ENCODE peak calls at places on chromosomes 3 and 15, in eight cellular contexts. Z is IMR-90, E is right lobe of liver, Y is A549, O is uterus, D is tibial nerve, G is GM12878, U is NB4. L is an unnamed sample.

GRCh38 chr3:112634786-112635541 is 6.0 kb downstream of the CCDC80 start:
- DNase-seq in G (no peak), Z (peak), E (no peak), U (no peak), D (no peak), Y (no peak), O (no peak), L (no peak)

GRCh38 chr3:89565098-89565497 is 457.7 kb downstream of the EPHA3 start:
- DNase-seq in Y (no peak), Z (peak), G (no peak), D (no peak), U (no peak), E (no peak), O (no peak), L (no peak)

GRCh38 chr3:42632146-42632545 is 21.4 kb upstream of the ZBTB47 start:
- DNase-seq in Z (peak), U (no peak), D (no peak), Y (no peak), E (no peak), G (no peak), O (no peak), L (peak)

GRCh38 chr3:43004282-43004681 is 25.2 kb downstream of the GASK1A start:
- DNase-seq in U (no peak), G (no peak), D (no peak), O (no peak), Y (no peak), E (no peak), Z (peak), L (no peak)

GRCh38 chr3:22474706-22475470 is 723.9 kb upstream of the ZNF385D start:
- DNase-seq in U (peak), E (no peak), Y (no peak), O (no peak), G (no peak), Z (no peak), D (no peak), L (no peak)

GRCh38 chr3:191523099-191523498 is 62.1 kb downstream of the PYDC2 start:
- DNase-seq in Y (no peak), G (no peak), U (no peak), E (no peak), O (no peak), Z (no peak), D (no peak), L (no peak)

GRCh38 chr3:126131881-126132750 is 48.2 kb upstream of the SLC41A3 start:
- DNase-seq in G (no peak), Z (no peak), D (no peak), O (peak), Y (no peak), U (no peak), E (peak), L (peak)

GRCh38 chr15:66774001-66774814 is 72.2 kb downstream of the SMAD6 start:
- DNase-seq in U (peak), D (peak), Y (peak), Z (peak), E (peak), G (no peak), O (peak), L (peak)

GRCh38 chr15:92681141-92681622 is 25.6 kb upstream of the FAM174B start:
- DNase-seq in U (peak), Z (peak), O (peak), G (no peak), Y (peak), E (no peak), D (peak), L (peak)

GRCh38 chr3:46692566-46692983 is 904 bp downstream of the ALS2CL start:
- DNase-seq in O (no peak), E (peak), G (no peak), Y (peak), Z (no peak), U (no peak), D (no peak), L (peak)

GRCh38 chr3:134029734-134030381 is at the start of gene SLCO2A1:
- DNase-seq in Y (no peak), O (peak), D (no peak), E (no peak), Z (peak), U (peak), G (no peak), L (no peak)

GRCh38 chr3:29153811-29154210 is 127.1 kb upstream of the RBMS3 start:
- DNase-seq in U (peak), O (no peak), Y (no peak), D (no peak), Z (no peak), E (no peak), G (peak), L (no peak)

GRCh38 chr15:58240191-58240932 is 102.2 kb downstream of the AQP9 start:
- DNase-seq in O (no peak), E (no peak), Z (no peak), G (no peak), U (no peak), Y (no peak), D (no peak), L (no peak)

GRCh38 chr3:121992601-121993560 is 29.2 kb downstream of the ILDR1 start:
- DNase-seq in Z (no peak), G (peak), Y (no peak), U (no peak), E (no peak), O (no peak), D (no peak), L (no peak)

GRCh38 chr3:164326714-164327113 is 751.6 kb downstream of the SI start:
- DNase-seq in Y (no peak), E (no peak), Z (no peak), D (no peak), O (no peak), U (no peak), G (no peak), L (no peak)

GRCh38 chr3:14137004-14137403 is 12.2 kb downstream of the TMEM43 start:
- DNase-seq in E (no peak), Z (no peak), U (no peak), O (no peak), Y (no peak), D (no peak), G (no peak), L (peak)

GRCh38 chr3:57973715-57974477 is 34.3 kb upstream of the FLNB start:
- DNase-seq in O (no peak), Z (no peak), E (no peak), Y (no peak), G (no peak), U (no peak), D (no peak), L (no peak)

GRCh38 chr3:48013288-48013980 is 2.8 kb downstream of the MAP4 start:
- DNase-seq in E (no peak), Y (peak), Z (peak), D (peak), O (peak), G (no peak), U (no peak), L (peak)

GRCh38 chr3:39879581-39879980 is 70.2 kb downstream of the MYRIP start:
- DNase-seq in D (no peak), G (no peak), Y (no peak), E (no peak), U (no peak), O (no peak), Z (no peak), L (no peak)

GRCh38 chr3:53589806-53590205 is 95.4 kb downstream of the CACNA1D start:
- DNase-seq in O (no peak), G (no peak), Y (no peak), E (no peak), D (no peak), Z (no peak), U (no peak), L (no peak)

GRCh38 chr3:58009749-58010535 is 1.7 kb downstream of the FLNB start:
- DNase-seq in D (no peak), O (no peak), Y (peak), G (no peak), Z (no peak), E (peak), U (no peak), L (no peak)

GRCh38 chr3:103963599-103963998 is 1403.1 kb upstream of the ALCAM start:
- DNase-seq in U (no peak), G (no peak), O (no peak), D (no peak), Y (no peak), Z (no peak), E (no peak), L (no peak)

GRCh38 chr3:22887664-22888291 is 315.3 kb upstream of the UBE2E2 start:
- DNase-seq in Z (peak), Y (peak), D (no peak), O (no peak), E (no peak), U (peak), G (no peak), L (no peak)

GRCh38 chr3:71987828-71988227 is 202.9 kb upstream of the PROK2 start:
- DNase-seq in O (peak), Z (no peak), G (no peak), E (no peak), D (peak), Y (no peak), U (peak), L (no peak)

GRCh38 chr15:77944002-77944867 is 133.3 kb downstream of the TBC1D2B start:
- DNase-seq in O (peak), G (no peak), Z (peak), E (peak), U (peak), Y (peak), D (peak), L (peak)

GRCh38 chr3:109057616-109058015 is 60.3 kb downstream of the MORC1 start:
- DNase-seq in U (no peak), D (no peak), G (no peak), Z (no peak), E (no peak), Y (no peak), O (no peak), L (no peak)

GRCh38 chr15:51318382-51319150 is 19.8 kb downstream of the CYP19A1 start:
- DNase-seq in E (no peak), Y (no peak), U (peak), O (no peak), D (no peak), G (no peak), Z (no peak), L (no peak)

GRCh38 chr3:43455233-43455632 is 166.6 kb downstream of the ANO10 start:
- DNase-seq in G (no peak), Z (peak), O (no peak), E (no peak), D (no peak), U (no peak), Y (peak), L (no peak)

GRCh38 chr15:52124270-52124878 is 11.8 kb upstream of the BCL2L10 start:
- DNase-seq in U (no peak), O (no peak), G (no peak), E (no peak), D (no peak), Z (peak), Y (no peak), L (no peak)

GRCh38 chr15:79466488-79466887 is 34.4 kb downstream of the MINAR1 start:
- DNase-seq in O (no peak), G (no peak), Y (no peak), E (no peak), U (no peak), Z (no peak), D (no peak), L (no peak)

GRCh38 chr3:159795776-159796175 is 192.9 kb upstream of the IL12A start:
- DNase-seq in D (no peak), E (no peak), Z (no peak), U (no peak), Y (no peak), G (no peak), O (no peak), L (no peak)

GRCh38 chr15:61943992-61944391 is 116.3 kb downstream of the VPS13C start:
- DNase-seq in Z (no peak), O (no peak), G (no peak), Y (no peak), U (no peak), E (no peak), D (no peak), L (no peak)

GRCh38 chr3:157129782-157130137 is 30.2 kb downstream of the CCNL1 start:
- DNase-seq in U (peak), E (no peak), Z (no peak), D (no peak), O (no peak), Y (no peak), G (no peak), L (no peak)

GRCh38 chr3:52704611-52705437 is 767 bp downstream of the GLT8D1 start:
- DNase-seq in O (no peak), D (peak), Y (peak), U (peak), Z (peak), G (no peak), E (peak), L (no peak)

GRCh38 chr15:62067448-62068044 is 769 bp downstream of the C2CD4A start:
- DNase-seq in Z (no peak), O (peak), Y (peak), G (no peak), D (no peak), E (peak), U (no peak), L (no peak)

GRCh38 chr15:38864122-38864521 is 299.5 kb upstream of the RASGRP1 start:
- DNase-seq in U (no peak), Y (no peak), G (no peak), E (no peak), Z (no peak), O (no peak), D (no peak), L (no peak)

GRCh38 chr15:101615414-101615985 is 36.7 kb downstream of the TM2D3 start:
- DNase-seq in D (no peak), Z (no peak), O (no peak), U (no peak), G (no peak), E (peak), Y (no peak), L (peak)

GRCh38 chr15:67383903-67384302 is 129.3 kb downstream of the IQCH start:
- DNase-seq in G (no peak), O (no peak), Z (peak), D (no peak), U (no peak), Y (peak), E (no peak), L (no peak)

GRCh38 chr15:32677238-32677750 is 35.8 kb downstream of the SCG5 start:
- DNase-seq in G (no peak), D (peak), E (no peak), O (no peak), U (no peak), Y (peak), Z (no peak), L (no peak)

DNA sequence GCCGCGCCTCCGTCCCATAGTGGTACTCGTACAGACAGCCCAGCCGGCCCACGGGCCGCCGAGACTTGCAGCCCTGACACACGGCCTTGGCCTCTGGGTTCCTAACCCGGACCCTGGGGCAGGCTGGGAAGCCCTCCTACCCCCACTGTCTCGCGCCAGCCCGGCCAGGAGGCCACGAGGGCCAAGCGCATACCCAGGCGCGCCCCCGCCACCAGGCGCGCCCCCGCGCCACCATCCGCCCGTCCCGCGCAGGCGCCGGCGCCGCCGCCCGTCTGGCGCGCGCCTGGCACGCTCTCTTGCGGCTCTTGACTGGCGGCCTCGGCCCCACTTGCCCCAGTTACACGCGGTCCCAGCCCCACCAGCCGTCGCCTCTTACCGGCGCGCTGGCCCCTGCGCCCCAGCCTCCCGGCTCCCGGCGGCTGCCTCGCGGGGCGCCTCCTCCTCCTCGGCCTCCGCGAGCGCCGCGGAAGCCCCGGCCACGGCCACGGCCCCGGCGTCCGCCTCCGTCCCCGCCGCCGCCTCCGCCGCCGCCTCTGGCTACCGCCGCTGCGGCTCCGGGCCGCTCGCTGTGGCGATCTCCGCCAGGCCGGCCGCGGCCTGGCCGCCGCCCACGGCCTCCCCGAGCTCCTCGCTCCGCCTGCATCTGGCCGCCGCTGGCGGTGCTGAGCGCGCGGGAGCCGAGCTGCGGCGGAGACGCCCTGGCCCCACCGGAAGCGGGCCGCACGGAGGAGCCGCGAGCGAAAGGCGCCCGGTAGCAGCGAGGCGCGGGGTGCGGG is 412 bp downstream of the AVEN start:
- DNase-seq in O (peak), E (peak), Y (peak), D (peak), G (no peak), Z (peak), U (peak), L (peak)
- TF ChIP-seq POLR2A in O (peak), E (peak), Y (peak), D (peak), G (peak), Z (peak), U (peak), L (peak)

DNA sequence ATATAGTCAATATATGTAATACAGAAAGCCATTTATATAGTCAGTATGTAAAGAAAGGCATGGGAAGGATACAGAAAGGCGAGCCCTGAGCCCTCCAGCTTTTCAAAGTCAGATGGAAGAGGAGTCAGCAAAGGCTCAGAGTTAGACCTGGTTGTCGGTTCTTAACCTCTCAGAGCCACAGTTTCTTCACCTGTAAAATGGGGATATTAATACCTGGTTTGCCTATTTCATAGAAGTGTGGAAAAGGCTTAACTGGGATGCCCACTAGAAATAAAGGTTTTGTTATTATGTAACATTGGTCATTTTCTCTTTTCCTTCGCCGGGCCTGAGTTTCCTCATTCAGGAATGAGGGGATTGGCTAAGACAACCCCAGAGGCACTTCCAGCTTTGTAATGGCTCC is 2.3 kb downstream of the CRELD1 start:
- DNase-seq in E (no peak), Y (no peak), O (no peak), G (no peak), Z (no peak), D (no peak), U (no peak), L (no peak)
- TF ChIP-seq POLR2A in E (no peak), Y (no peak), O (no peak), G (no peak), Z (no peak), D (no peak), U (no peak), L (no peak)

GRCh38 chr3:138834359-138835176 is at the start of gene PIK3CB:
- DNase-seq in Y (peak), D (peak), G (no peak), O (peak), Z (peak), E (peak), U (peak), L (peak)
- TF ChIP-seq POLR2A in Y (peak), D (peak), G (peak), O (peak), Z (peak), E (peak), U (peak), L (peak)

GRCh38 chr15:34314491-34314890 is 23.1 kb downstream of the SLC12A6 start:
- DNase-seq in G (no peak), E (no peak), U (no peak), Z (peak), Y (no peak), O (no peak), D (no peak), L (no peak)

GRCh38 chr15:34323217-34323616 is 14.4 kb downstream of the SLC12A6 start:
- DNase-seq in O (no peak), G (no peak), Y (no peak), Z (no peak), D (no peak), U (no peak), E (no peak), L (no peak)

GRCh38 chr15:34318277-34319079 is 19.1 kb downstream of the SLC12A6 start:
- DNase-seq in U (peak), Y (peak), G (no peak), O (peak), Z (peak), D (peak), E (peak), L (peak)
- TF ChIP-seq POLR2A in U (peak), Y (peak), G (no peak), O (peak), Z (peak), D (peak), E (peak), L (no peak)

GRCh38 chr3:16378920-16379319 is 113.9 kb downstream of the OXNAD1 start:
- DNase-seq in E (no peak), D (no peak), Z (peak), Y (no peak), O (no peak), G (no peak), U (no peak), L (no peak)
- TF ChIP-seq POLR2A in E (no peak), D (no peak), Z (no peak), Y (no peak), O (no peak), G (peak), U (no peak), L (no peak)

DNA sequence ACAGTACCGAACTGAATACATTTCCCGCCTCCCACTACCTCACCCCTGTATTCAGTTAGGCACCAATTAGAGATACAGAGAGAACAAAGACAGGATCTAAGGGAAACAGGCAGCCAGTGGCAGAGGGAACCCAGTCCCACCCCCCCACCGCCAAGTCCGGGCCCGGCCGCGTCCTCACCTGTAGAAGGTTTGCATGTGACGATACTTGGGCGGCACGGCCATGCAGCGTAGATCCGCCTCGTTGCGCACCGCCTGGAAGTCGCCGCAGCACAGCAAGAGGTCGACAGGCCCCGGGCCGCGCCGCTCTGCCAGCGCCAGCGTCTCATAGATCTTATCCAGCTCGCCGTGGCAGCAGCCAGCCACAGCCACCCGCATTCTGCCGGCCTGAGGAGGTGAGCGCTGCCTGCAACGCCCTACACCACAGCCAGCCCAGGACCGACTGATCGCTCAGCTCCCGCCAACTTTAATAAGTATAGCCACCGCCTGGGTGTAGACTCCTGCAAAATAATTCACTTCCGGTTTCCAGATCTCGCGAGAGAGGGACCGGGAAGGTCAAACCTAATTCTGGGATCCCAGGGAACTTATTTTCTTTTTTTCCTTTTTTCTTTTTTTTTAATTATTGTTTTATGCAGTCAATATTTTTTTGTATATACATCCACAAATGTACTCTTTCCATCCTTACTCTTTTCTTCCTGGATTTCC is at the start of gene DBR1:
- DNase-seq in U (peak), O (peak), Y (peak), G (peak), D (peak), E (peak), Z (peak), L (peak)
- TF ChIP-seq POLR2A in U (peak), O (peak), Y (peak), G (peak), D (peak), E (peak), Z (peak), L (peak)

GRCh38 chr15:31472636-31473383 is 146.2 kb downstream of the KLF13 start:
- DNase-seq in D (no peak), U (no peak), E (no peak), Y (no peak), Z (peak), G (peak), O (peak), L (no peak)
- TF ChIP-seq POLR2A in D (no peak), U (no peak), E (no peak), Y (no peak), Z (no peak), G (peak), O (no peak), L (no peak)

GRCh38 chr15:43185161-43186002 is at the start of gene CCNDBP1:
- DNase-seq in Y (peak), E (peak), U (peak), O (peak), Z (peak), D (peak), G (peak), L (peak)
- TF ChIP-seq POLR2A in Y (peak), E (peak), U (peak), O (peak), Z (no peak), D (peak), G (peak), L (peak)